ENCODE peak calls at places on chromosomes 6 and 20, in five cellular contexts. J, O, Q, H and X are unnamed samples.

GRCh38 chr20:23050847-23051627 is 1.6 kb upstream of the THBD start:
- DNase-seq in J (peak), O (peak), Q (peak), H (peak), X (no peak)

GRCh38 chr20:4920131-4920530 is 81.2 kb downstream of the SLC23A2 start:
- DNase-seq in J (no peak), O (no peak), Q (no peak), H (no peak), X (no peak)

GRCh38 chr6:2973656-2974055 is 2.3 kb upstream of the SERPINB6 start:
- DNase-seq in J (peak), O (no peak), Q (no peak), H (no peak), X (no peak)

GRCh38 chr6:40882321-40882720 is 156.7 kb downstream of the UNC5CL start:
- DNase-seq in J (no peak), O (no peak), Q (no peak), H (no peak), X (no peak)

GRCh38 chr6:138648127-138648526 is 125.4 kb upstream of the CCDC28A start:
- DNase-seq in J (no peak), O (no peak), Q (no peak), H (no peak), X (no peak)

GRCh38 chr6:111769365-111770127 is 103.7 kb downstream of the FYN start:
- DNase-seq in J (no peak), O (no peak), Q (no peak), H (no peak), X (no peak)

GRCh38 chr20:61301995-61302525 is 50.0 kb downstream of the CDH4 start:
- DNase-seq in J (no peak), O (no peak), Q (no peak), H (no peak), X (no peak)

GRCh38 chr6:71452709-71453108 is 164.1 kb downstream of the OGFRL1 start:
- DNase-seq in J (no peak), O (no peak), Q (no peak), H (no peak), X (no peak)

GRCh38 chr6:134351615-134352474 is 33.9 kb upstream of the SGK1 start:
- DNase-seq in J (no peak), O (no peak), Q (peak), H (no peak), X (no peak)

GRCh38 chr6:120378582-120379220 is 955.6 kb downstream of the TBC1D32 start:
- DNase-seq in J (peak), O (peak), Q (peak), H (no peak), X (no peak)

GRCh38 chr6:3119040-3119723 is 671 bp downstream of the BPHL start:
- DNase-seq in J (peak), O (peak), Q (no peak), H (no peak), X (no peak)

GRCh38 chr20:48717095-48717958 is 110.5 kb downstream of the PREX1 start:
- DNase-seq in J (no peak), O (no peak), Q (peak), H (no peak), X (no peak)

GRCh38 chr6:41288025-41288777 is 1.7 kb upstream of the TREM1 start:
- DNase-seq in J (peak), O (peak), Q (peak), H (no peak), X (no peak)

GRCh38 chr6:14799928-14800327 is 445.9 kb upstream of the JARID2 start:
- DNase-seq in J (peak), O (peak), Q (peak), H (peak), X (peak)

GRCh38 chr6:106373502-106374239 is 13.2 kb downstream of the CRYBG1 start:
- DNase-seq in J (no peak), O (no peak), Q (peak), H (no peak), X (no peak)

GRCh38 chr6:34152806-34153565 is 7.1 kb upstream of the GRM4 start:
- DNase-seq in J (no peak), O (no peak), Q (no peak), H (no peak), X (no peak)

GRCh38 chr6:121934461-121934860 is 465.0 kb upstream of the HSF2 start:
- DNase-seq in J (no peak), O (no peak), Q (no peak), H (no peak), X (no peak)

GRCh38 chr20:58829531-58829941 is 21.2 kb downstream of the GNAS-AS1 start:
- DNase-seq in J (peak), O (peak), Q (no peak), H (no peak), X (no peak)

GRCh38 chr6:156955494-156956183 is 178.5 kb downstream of the ARID1B start:
- DNase-seq in J (no peak), O (no peak), Q (no peak), H (no peak), X (no peak)

GRCh38 chr6:16727996-16728395 is 33.3 kb downstream of the ATXN1 start:
- DNase-seq in J (no peak), O (no peak), Q (no peak), H (no peak), X (no peak)

GRCh38 chr6:16721977-16722376 is 39.3 kb downstream of the ATXN1 start:
- DNase-seq in J (no peak), O (peak), Q (no peak), H (no peak), X (no peak)

GRCh38 chr6:16722616-16723015 is 38.6 kb downstream of the ATXN1 start:
- DNase-seq in J (no peak), O (peak), Q (no peak), H (no peak), X (no peak)

GRCh38 chr6:16723833-16724232 is 37.4 kb downstream of the ATXN1 start:
- DNase-seq in J (peak), O (peak), Q (peak), H (peak), X (no peak)

DNA sequence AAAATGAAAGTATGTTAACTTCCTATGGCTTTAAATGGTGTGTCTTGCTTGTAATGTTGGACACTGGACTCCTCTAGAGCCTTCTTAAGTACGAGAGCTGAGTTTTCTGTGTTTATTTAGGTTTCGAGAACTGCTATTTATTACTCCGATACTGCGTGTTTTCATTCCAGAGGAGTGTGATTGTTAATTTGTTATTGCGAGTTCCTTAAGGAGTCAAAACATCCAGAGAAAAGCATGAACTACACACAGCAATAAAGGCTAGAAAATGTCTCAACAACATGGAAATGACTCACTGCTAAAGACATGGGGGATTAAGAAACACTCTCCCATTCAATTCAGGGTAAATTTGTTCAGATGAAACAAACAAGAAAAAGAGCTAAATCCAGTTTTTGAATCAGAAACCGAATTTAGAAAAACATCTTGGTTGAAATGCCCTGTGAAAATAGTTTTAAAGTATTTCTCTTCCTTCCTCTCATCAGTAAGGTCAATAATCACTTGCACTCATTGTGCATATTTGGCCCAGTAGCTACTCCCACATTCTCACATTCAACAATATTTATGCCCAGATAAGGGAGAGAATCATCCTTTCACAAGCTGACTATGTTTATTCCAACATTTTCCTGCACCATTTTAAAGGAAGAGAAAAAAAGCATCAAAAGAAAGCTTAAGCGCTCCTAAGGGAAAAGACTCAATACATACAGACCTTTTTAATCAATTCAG is 36.0 kb downstream of the ATXN1 start:
- DNase-seq in J (peak), O (peak), Q (no peak), H (peak), X (no peak)
- H3K4me3 ChIP-seq in J (peak), O (no peak), Q (no peak), H (no peak), X (no peak)

GRCh38 chr20:1001116-1001515 is 995 bp downstream of the RSPO4 start:
- DNase-seq in J (no peak), O (no peak), Q (no peak), H (no peak), X (no peak)
- H3K4me3 ChIP-seq in J (no peak), O (no peak), Q (no peak), H (no peak), X (no peak)

GRCh38 chr6:12293234-12293930 is 3.2 kb downstream of the EDN1 start:
- DNase-seq in J (no peak), O (no peak), Q (no peak), H (no peak), X (no peak)
- H3K4me3 ChIP-seq in J (no peak), O (no peak), Q (no peak), H (no peak), X (no peak)

DNA sequence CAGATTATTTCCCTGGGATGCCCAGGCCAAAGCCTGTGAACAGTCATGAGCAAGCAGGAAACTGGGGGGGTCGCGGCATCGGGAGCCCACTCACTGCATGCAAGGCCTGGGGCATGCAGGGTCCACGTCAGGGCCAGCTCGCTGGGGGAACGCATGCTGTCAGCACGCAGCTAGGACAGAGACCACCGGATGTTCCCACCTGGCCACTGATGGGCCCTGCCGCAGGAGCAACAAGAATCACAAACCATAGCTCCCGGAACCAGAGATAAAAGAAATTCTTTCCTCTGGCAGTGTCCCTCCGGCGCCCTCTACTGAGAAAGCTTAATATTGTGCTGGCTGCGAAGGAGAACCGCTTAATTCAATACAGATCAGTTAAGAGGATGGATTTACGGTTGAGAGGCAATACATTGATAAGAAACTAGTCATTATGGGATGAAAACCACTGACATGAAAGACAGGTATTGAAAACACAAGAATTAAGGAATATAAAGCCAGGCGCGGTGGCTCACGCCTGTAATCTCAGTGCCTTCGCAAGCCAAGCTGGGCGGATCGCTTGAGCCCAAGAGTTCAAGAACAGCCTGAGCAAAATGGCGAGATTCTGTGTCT is 32.6 kb downstream of the C6orf15 start:
- DNase-seq in J (peak), O (peak), Q (peak), H (no peak), X (peak)
- H3K4me3 ChIP-seq in J (peak), O (no peak), Q (peak), H (no peak), X (peak)

GRCh38 chr6:56263586-56264295 is 16.4 kb upstream of the COL21A1 start:
- DNase-seq in J (no peak), O (no peak), Q (no peak), H (no peak), X (no peak)
- H3K4me3 ChIP-seq in J (no peak), O (no peak), Q (no peak), H (no peak), X (no peak)

DNA sequence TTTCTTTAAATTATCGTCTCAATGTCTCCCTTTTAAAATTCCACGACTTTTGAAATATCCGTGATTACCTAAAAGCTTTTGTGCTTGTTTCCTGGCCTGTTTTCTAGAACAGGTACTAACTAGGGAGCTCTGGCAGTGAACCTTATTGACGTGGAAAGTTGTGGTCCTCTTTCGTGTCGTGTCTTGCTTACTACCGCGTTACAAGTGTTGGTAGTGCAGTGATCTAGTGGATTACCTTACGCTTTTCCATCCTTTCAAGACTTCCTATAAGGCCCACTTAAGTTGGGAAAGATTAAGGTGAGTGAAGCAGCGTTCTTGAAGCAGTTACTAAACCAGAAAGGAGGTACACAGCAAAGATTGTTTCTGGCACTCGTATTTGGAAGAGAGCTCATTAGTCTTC is 1.9 kb downstream of the PNRC1 start:
- DNase-seq in J (peak), O (peak), Q (peak), H (no peak), X (no peak)
- H3K4me3 ChIP-seq in J (peak), O (peak), Q (peak), H (peak), X (peak)

DNA sequence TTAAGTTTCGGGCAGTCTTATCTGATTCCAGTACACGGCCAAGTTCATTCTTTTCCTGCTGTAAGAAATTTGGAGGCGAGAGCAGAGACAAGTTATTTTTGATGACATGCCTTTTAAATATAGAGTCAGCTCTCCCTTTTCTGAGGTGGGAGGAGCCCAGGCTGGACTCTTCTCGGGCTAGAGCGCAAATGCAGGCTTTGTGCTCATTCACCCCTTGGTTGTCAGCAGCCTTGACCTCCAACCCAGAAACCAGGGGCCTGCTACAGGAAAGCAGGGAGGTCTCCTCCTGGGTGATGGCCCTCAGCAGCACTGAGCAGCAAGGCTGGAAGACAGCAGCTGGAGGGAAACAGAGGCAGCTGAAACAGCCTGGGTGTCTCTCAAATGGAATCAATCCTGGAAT is 28.0 kb upstream of the ECI2 start:
- DNase-seq in J (no peak), O (no peak), Q (no peak), H (no peak), X (no peak)
- H3K4me3 ChIP-seq in J (no peak), O (no peak), Q (no peak), H (no peak), X (no peak)